ENCODE peak calls at places on chromosome 13, in five cellular contexts. V, M, H, X and F are unnamed samples.
A peak's percentile ranks its signal among the peaks of the same experiment; 100 is the strongest.

GRCh38 chr13:54379461-54379860 is 1350.8 kb downstream of the OLFM4 start:
- DNase-seq in V (no peak), M (no peak), H (no peak), X (no peak), F (no peak)

GRCh38 chr13:79451500-79451962 is 29.4 kb upstream of the NDFIP2 start:
- DNase-seq in V (no peak), M (peak; percentile 74), H (peak; percentile 45), X (peak; percentile 25), F (no peak)

GRCh38 chr13:106567421-106568224 is at the start of gene ARGLU1:
- DNase-seq in V (peak; percentile 88), M (peak; percentile 92), H (peak; percentile 96), X (peak; percentile 92), F (peak; percentile 94)

GRCh38 chr13:111337206-111337605 is 16.8 kb downstream of the TEX29 start:
- DNase-seq in V (no peak), M (no peak), H (no peak), X (no peak), F (no peak)

GRCh38 chr13:76326343-76326742 is 559.9 kb downstream of the KCTD12 start:
- DNase-seq in V (no peak), M (no peak), H (no peak), X (no peak), F (no peak)

GRCh38 chr13:94505730-94506129 is 26.2 kb upstream of the DCT start:
- DNase-seq in V (no peak), M (no peak), H (no peak), X (no peak), F (no peak)

GRCh38 chr13:28983661-28984060 is 163.5 kb downstream of the MTUS2 start:
- DNase-seq in V (no peak), M (no peak), H (no peak), X (peak; percentile 67), F (no peak)

GRCh38 chr13:100734194-100734720 is 59.7 kb upstream of the TMTC4 start:
- DNase-seq in V (no peak), M (no peak), H (no peak), X (peak; percentile 9), F (no peak)

GRCh38 chr13:47279956-47280355 is 383.1 kb upstream of the HTR2A start:
- DNase-seq in V (no peak), M (no peak), H (no peak), X (no peak), F (no peak)

GRCh38 chr13:105278797-105279425 is 1256.6 kb downstream of the EFNB2 start:
- DNase-seq in V (no peak), M (no peak), H (no peak), X (no peak), F (no peak)

GRCh38 chr13:91652389-91652788 is 254.0 kb downstream of the GPC5 start:
- DNase-seq in V (no peak), M (no peak), H (no peak), X (no peak), F (no peak)

GRCh38 chr13:111282997-111283396 is 37.4 kb upstream of the TEX29 start:
- DNase-seq in V (no peak), M (no peak), H (no peak), X (no peak), F (peak; percentile 62)

GRCh38 chr13:106078191-106078590 is 457.3 kb downstream of the EFNB2 start:
- DNase-seq in V (no peak), M (no peak), H (no peak), X (no peak), F (no peak)

GRCh38 chr13:90445179-90445578 is 902.3 kb upstream of the MIR17HG start:
- DNase-seq in V (no peak), M (no peak), H (no peak), X (peak; percentile 16), F (peak; percentile 45)

GRCh38 chr13:79314652-79315051 is 91.4 kb downstream of the RBM26 start:
- DNase-seq in V (no peak), M (no peak), H (no peak), X (no peak), F (no peak)

GRCh38 chr13:28805193-28805819 is 14.8 kb upstream of the MTUS2 start:
- DNase-seq in V (no peak), M (no peak), H (no peak), X (no peak), F (peak; percentile 24)

GRCh38 chr13:51614350-51614786 is 30.1 kb downstream of the WDFY2 start:
- DNase-seq in V (no peak), M (peak; percentile 14), H (no peak), X (peak; percentile 61), F (no peak)

GRCh38 chr13:111999352-111999751 is 67.6 kb upstream of the SOX1 start:
- DNase-seq in V (no peak), M (no peak), H (no peak), X (no peak), F (no peak)

GRCh38 chr13:50594276-50594970 is 249.1 kb downstream of the DLEU7 start:
- DNase-seq in V (no peak), M (no peak), H (no peak), X (no peak), F (no peak)
- H3K4me3 ChIP-seq in V (no peak overlapping the region), M (no peak overlapping the region), H (no peak overlapping the region), X (no peak overlapping the region), F (no peak overlapping the region)

GRCh38 chr13:44383945-44384344 is 10.3 kb downstream of the SERP2 start:
- DNase-seq in V (no peak), M (no peak), H (no peak), X (no peak), F (no peak)

GRCh38 chr13:44382635-44383145 is 9.1 kb downstream of the SERP2 start:
- DNase-seq in V (no peak), M (no peak), H (no peak), X (peak; percentile 12), F (peak; percentile 63)

GRCh38 chr13:44378277-44378676 is 4.7 kb downstream of the SERP2 start:
- DNase-seq in V (no peak), M (no peak), H (no peak), X (no peak), F (no peak)

GRCh38 chr13:44379885-44380284 is 6.3 kb downstream of the SERP2 start:
- DNase-seq in V (no peak), M (no peak), H (no peak), X (no peak), F (no peak)

DNA sequence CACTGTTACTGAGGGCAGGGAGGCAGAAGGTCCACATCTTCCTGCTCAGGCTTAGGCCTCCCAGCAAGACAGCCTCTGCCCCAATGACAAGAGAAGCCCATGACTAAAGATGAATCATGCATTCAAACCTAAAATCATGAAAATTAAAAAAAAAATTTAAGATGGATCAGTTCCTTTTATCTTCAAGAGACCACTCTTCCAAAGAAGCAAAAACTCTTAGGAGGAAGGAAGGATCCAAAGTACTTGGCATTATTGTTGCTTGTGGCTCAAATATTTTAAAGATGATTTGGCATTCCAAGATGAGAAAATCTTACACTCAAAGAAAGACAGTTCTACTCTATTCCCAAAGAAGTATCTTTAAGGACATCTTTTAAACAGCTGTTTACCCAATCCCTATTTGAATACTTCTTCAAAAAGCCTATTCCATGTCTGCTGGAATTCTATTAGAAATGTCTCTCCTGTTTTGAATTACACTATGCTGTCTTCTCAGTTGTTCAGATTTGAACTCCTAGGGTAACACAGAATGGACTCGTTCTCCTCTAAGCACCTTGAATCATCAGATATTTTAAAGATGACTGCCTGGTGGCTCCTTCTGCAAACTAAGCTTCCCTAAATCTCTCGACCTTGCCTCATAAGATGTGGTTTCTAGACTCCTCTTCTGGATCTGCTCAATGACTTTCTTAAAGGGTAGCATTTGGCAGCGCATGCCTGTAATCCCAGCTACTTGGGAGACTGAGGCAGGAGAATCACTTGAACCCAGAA is 7.0 kb downstream of the SERP2 start:
- DNase-seq in V (no peak), M (no peak), H (no peak), X (no peak), F (no peak)
- H3K27ac ChIP-seq in V (no peak overlapping the region), M (no peak overlapping the region), H (no peak overlapping the region), X (no peak overlapping the region), F (no peak overlapping the region)

DNA sequence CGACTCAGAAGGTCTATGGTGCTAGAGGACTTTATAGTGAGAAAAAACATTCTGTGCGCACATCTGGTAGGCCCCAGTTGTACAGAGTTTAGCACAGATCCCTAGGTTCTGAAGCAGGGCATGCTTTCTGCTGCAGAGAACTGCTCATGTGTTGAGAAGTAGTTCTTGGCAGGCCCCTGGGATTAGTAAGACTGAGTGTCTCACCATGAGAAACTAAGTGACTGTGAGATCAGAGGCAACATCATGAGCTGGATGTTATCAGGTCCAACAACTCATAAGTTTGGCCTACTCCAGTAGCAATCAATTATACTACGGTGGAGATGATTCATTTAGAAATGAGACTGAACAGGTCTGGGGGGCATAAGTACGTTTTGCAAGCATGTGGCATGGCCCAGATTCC is 507.4 kb upstream of the KLF12 start:
- DNase-seq in V (no peak), M (no peak), H (no peak), X (no peak), F (no peak)
- H3K4me1 ChIP-seq in V (no peaks in the 10 kb centered on the region), M (no peaks in the 10 kb centered on the region), H (no peaks in the 10 kb centered on the region), X (no peaks in the 10 kb centered on the region), F (no peaks in the 10 kb centered on the region)

GRCh38 chr13:24222756-24223155 is 62.2 kb downstream of the SPATA13 start:
- DNase-seq in V (no peak), M (no peak), H (no peak), X (peak; percentile 46), F (no peak)

GRCh38 chr13:24225930-24226329 is 65.4 kb downstream of the SPATA13 start:
- DNase-seq in V (no peak), M (no peak), H (no peak), X (no peak), F (no peak)

GRCh38 chr13:24224232-24224680 is 63.7 kb downstream of the SPATA13 start:
- DNase-seq in V (no peak), M (no peak), H (no peak), X (no peak), F (no peak)

GRCh38 chr13:24225062-24225461 is 64.5 kb downstream of the SPATA13 start:
- DNase-seq in V (no peak), M (no peak), H (no peak), X (no peak), F (no peak)

DNA sequence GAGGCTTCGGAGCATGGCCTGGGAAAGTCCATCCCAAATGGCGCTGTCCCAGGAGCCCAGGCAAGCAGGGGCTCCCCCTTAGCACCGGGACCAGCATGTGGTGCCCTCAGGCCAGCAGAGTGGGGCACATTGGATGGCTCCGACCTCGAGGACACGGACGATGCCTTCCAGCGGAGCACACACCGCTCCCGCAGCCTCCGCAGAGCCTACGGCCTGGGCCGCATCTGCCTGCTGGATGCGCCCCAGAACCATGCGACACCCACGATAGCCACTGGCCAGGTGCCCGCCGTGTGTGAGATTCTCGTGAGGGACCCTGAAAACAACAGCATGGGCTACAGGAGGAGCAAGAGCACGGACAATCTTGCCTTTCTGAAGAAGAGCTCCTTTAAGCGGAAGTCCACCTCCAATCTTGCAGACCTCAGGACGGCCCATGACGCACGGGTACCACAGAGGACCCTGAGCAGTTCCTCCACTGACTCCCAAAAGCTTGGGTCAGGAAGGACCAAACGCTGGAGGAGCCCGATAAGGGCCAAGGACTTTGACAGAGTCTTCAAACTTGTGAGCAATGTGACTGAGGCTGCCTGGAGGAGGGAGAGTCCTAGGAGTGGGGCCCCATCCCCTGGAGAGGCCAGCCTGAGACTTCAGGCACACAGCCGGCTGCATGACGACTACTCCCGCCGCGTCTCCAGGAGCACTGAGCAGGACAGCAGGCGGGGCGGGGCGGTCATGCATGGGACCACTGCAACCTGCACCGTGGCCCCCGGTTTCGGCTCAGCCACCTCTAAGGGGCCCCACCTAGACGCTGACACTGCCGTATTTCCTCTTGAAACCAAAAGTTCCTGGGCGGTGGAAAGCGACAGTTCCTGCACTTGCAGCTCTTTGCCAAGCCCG is 63.1 kb downstream of the SPATA13 start:
- DNase-seq in V (no peak), M (no peak), H (no peak), X (no peak), F (no peak)
- H3K4me3 ChIP-seq in V (no peak overlapping the region), M (peak overlapping the region; percentile 9), H (no peak overlapping the region), X (no peak overlapping the region), F (no peak overlapping the region)